ENCODE peak calls at places on chromosomes 6 and 20, in ten cellular contexts. One of them, this sample, is unnamed.

GRCh38 chr20:64003970-64004725 is 23.2 kb downstream of the PRPF6 start:
- DNase-seq in right lobe of liver: no peak
- DNase-seq in pons: no peak
- DNase-seq in testis: no peak
- DNase-seq in naive thymus-derived CD4-positive, alpha-beta T cell: no peak
- DNase-seq in endothelial cell: no peak
- DNase-seq in mucosa of descending colon: no peak
- DNase-seq in epithelial cell of esophagus: peak
- DNase-seq in activated CD4-positive, alpha-beta memory T cell treated with anti-CD3 and anti-CD28 coated beads, Interleukin-2, amount 10 ng/mL, durations not matched to agents 7 days and 5 days: no peak
- DNase-seq in ACHN: no peak
- DNase-seq in this sample: no peak

GRCh38 chr20:46049815-46050214 is 20.8 kb downstream of the SLC12A5 start:
- DNase-seq in right lobe of liver: no peak
- DNase-seq in pons: no peak
- DNase-seq in testis: no peak
- DNase-seq in naive thymus-derived CD4-positive, alpha-beta T cell: no peak
- DNase-seq in endothelial cell: no peak
- DNase-seq in mucosa of descending colon: no peak
- DNase-seq in epithelial cell of esophagus: no peak
- DNase-seq in activated CD4-positive, alpha-beta memory T cell treated with anti-CD3 and anti-CD28 coated beads, Interleukin-2, amount 10 ng/mL, durations not matched to agents 7 days and 5 days: no peak
- DNase-seq in ACHN: no peak
- DNase-seq in this sample: no peak

GRCh38 chr20:40457404-40457803 is 231.6 kb downstream of the MAFB start:
- DNase-seq in right lobe of liver: no peak
- DNase-seq in pons: no peak
- DNase-seq in testis: no peak
- DNase-seq in naive thymus-derived CD4-positive, alpha-beta T cell: no peak
- DNase-seq in endothelial cell: no peak
- DNase-seq in mucosa of descending colon: no peak
- DNase-seq in epithelial cell of esophagus: no peak
- DNase-seq in activated CD4-positive, alpha-beta memory T cell treated with anti-CD3 and anti-CD28 coated beads, Interleukin-2, amount 10 ng/mL, durations not matched to agents 7 days and 5 days: no peak
- DNase-seq in ACHN: no peak
- DNase-seq in this sample: no peak

GRCh38 chr6:160239929-160240690 is 18.5 kb downstream of the SLC22A2 start:
- DNase-seq in right lobe of liver: no peak
- DNase-seq in pons: no peak
- DNase-seq in testis: no peak
- DNase-seq in naive thymus-derived CD4-positive, alpha-beta T cell: no peak
- DNase-seq in endothelial cell: no peak
- DNase-seq in mucosa of descending colon: no peak
- DNase-seq in epithelial cell of esophagus: no peak
- DNase-seq in activated CD4-positive, alpha-beta memory T cell treated with anti-CD3 and anti-CD28 coated beads, Interleukin-2, amount 10 ng/mL, durations not matched to agents 7 days and 5 days: no peak
- DNase-seq in ACHN: no peak
- DNase-seq in this sample: no peak

GRCh38 chr6:75143186-75143585 is 62.7 kb downstream of the COL12A1 start:
- DNase-seq in right lobe of liver: no peak
- DNase-seq in pons: no peak
- DNase-seq in testis: no peak
- DNase-seq in naive thymus-derived CD4-positive, alpha-beta T cell: no peak
- DNase-seq in endothelial cell: no peak
- DNase-seq in mucosa of descending colon: no peak
- DNase-seq in epithelial cell of esophagus: no peak
- DNase-seq in activated CD4-positive, alpha-beta memory T cell treated with anti-CD3 and anti-CD28 coated beads, Interleukin-2, amount 10 ng/mL, durations not matched to agents 7 days and 5 days: no peak
- DNase-seq in ACHN: no peak
- DNase-seq in this sample: no peak

GRCh38 chr6:163958646-163959045 is 544.1 kb downstream of the QKI start:
- DNase-seq in right lobe of liver: no peak
- DNase-seq in pons: no peak
- DNase-seq in testis: no peak
- DNase-seq in naive thymus-derived CD4-positive, alpha-beta T cell: no peak
- DNase-seq in endothelial cell: no peak
- DNase-seq in mucosa of descending colon: no peak
- DNase-seq in epithelial cell of esophagus: peak
- DNase-seq in activated CD4-positive, alpha-beta memory T cell treated with anti-CD3 and anti-CD28 coated beads, Interleukin-2, amount 10 ng/mL, durations not matched to agents 7 days and 5 days: no peak
- DNase-seq in ACHN: peak
- DNase-seq in this sample: no peak

GRCh38 chr20:58585753-58586540 is 65.1 kb upstream of the STX16 start:
- DNase-seq in right lobe of liver: no peak
- DNase-seq in pons: no peak
- DNase-seq in testis: no peak
- DNase-seq in naive thymus-derived CD4-positive, alpha-beta T cell: no peak
- DNase-seq in endothelial cell: no peak
- DNase-seq in mucosa of descending colon: peak
- DNase-seq in epithelial cell of esophagus: no peak
- DNase-seq in activated CD4-positive, alpha-beta memory T cell treated with anti-CD3 and anti-CD28 coated beads, Interleukin-2, amount 10 ng/mL, durations not matched to agents 7 days and 5 days: no peak
- DNase-seq in ACHN: no peak
- DNase-seq in this sample: no peak

GRCh38 chr20:61806314-61806713 is 259.4 kb downstream of the TAF4 start:
- DNase-seq in right lobe of liver: no peak
- DNase-seq in pons: no peak
- DNase-seq in testis: no peak
- DNase-seq in naive thymus-derived CD4-positive, alpha-beta T cell: no peak
- DNase-seq in endothelial cell: no peak
- DNase-seq in mucosa of descending colon: peak
- DNase-seq in epithelial cell of esophagus: no peak
- DNase-seq in activated CD4-positive, alpha-beta memory T cell treated with anti-CD3 and anti-CD28 coated beads, Interleukin-2, amount 10 ng/mL, durations not matched to agents 7 days and 5 days: no peak
- DNase-seq in ACHN: no peak
- DNase-seq in this sample: peak

GRCh38 chr6:27281105-27281539 is 31.0 kb downstream of the POM121L2 start:
- DNase-seq in right lobe of liver: no peak
- DNase-seq in pons: no peak
- DNase-seq in testis: no peak
- DNase-seq in naive thymus-derived CD4-positive, alpha-beta T cell: no peak
- DNase-seq in endothelial cell: no peak
- DNase-seq in mucosa of descending colon: no peak
- DNase-seq in epithelial cell of esophagus: no peak
- DNase-seq in activated CD4-positive, alpha-beta memory T cell treated with anti-CD3 and anti-CD28 coated beads, Interleukin-2, amount 10 ng/mL, durations not matched to agents 7 days and 5 days: no peak
- DNase-seq in ACHN: peak
- DNase-seq in this sample: no peak

GRCh38 chr20:33287884-33288283 is 4.9 kb downstream of the BPIFB1 start:
- DNase-seq in right lobe of liver: no peak
- DNase-seq in pons: no peak
- DNase-seq in testis: no peak
- DNase-seq in naive thymus-derived CD4-positive, alpha-beta T cell: no peak
- DNase-seq in endothelial cell: no peak
- DNase-seq in mucosa of descending colon: no peak
- DNase-seq in epithelial cell of esophagus: no peak
- DNase-seq in activated CD4-positive, alpha-beta memory T cell treated with anti-CD3 and anti-CD28 coated beads, Interleukin-2, amount 10 ng/mL, durations not matched to agents 7 days and 5 days: no peak
- DNase-seq in ACHN: no peak
- DNase-seq in this sample: no peak

GRCh38 chr6:30840084-30840921 is 44.0 kb upstream of the DDR1 start:
- DNase-seq in right lobe of liver: no peak
- DNase-seq in pons: no peak
- DNase-seq in testis: no peak
- DNase-seq in naive thymus-derived CD4-positive, alpha-beta T cell: no peak
- DNase-seq in endothelial cell: no peak
- DNase-seq in mucosa of descending colon: peak
- DNase-seq in epithelial cell of esophagus: no peak
- DNase-seq in activated CD4-positive, alpha-beta memory T cell treated with anti-CD3 and anti-CD28 coated beads, Interleukin-2, amount 10 ng/mL, durations not matched to agents 7 days and 5 days: no peak
- DNase-seq in ACHN: no peak
- DNase-seq in this sample: no peak

GRCh38 chr20:23641936-23642751 is 4.4 kb upstream of the CST3 start:
- DNase-seq in right lobe of liver: no peak
- DNase-seq in pons: peak
- DNase-seq in testis: peak
- DNase-seq in naive thymus-derived CD4-positive, alpha-beta T cell: no peak
- DNase-seq in endothelial cell: no peak
- DNase-seq in mucosa of descending colon: no peak
- DNase-seq in epithelial cell of esophagus: peak
- DNase-seq in activated CD4-positive, alpha-beta memory T cell treated with anti-CD3 and anti-CD28 coated beads, Interleukin-2, amount 10 ng/mL, durations not matched to agents 7 days and 5 days: no peak
- DNase-seq in ACHN: peak
- DNase-seq in this sample: no peak

GRCh38 chr6:34154668-34155447 is 9.0 kb upstream of the GRM4 start:
- DNase-seq in right lobe of liver: no peak
- DNase-seq in pons: no peak
- DNase-seq in testis: peak
- DNase-seq in naive thymus-derived CD4-positive, alpha-beta T cell: peak
- DNase-seq in endothelial cell: peak
- DNase-seq in mucosa of descending colon: peak
- DNase-seq in epithelial cell of esophagus: peak
- DNase-seq in activated CD4-positive, alpha-beta memory T cell treated with anti-CD3 and anti-CD28 coated beads, Interleukin-2, amount 10 ng/mL, durations not matched to agents 7 days and 5 days: peak
- DNase-seq in ACHN: peak
- DNase-seq in this sample: no peak

GRCh38 chr6:158068893-158069799 is 87.5 kb downstream of the SYNJ2 start:
- DNase-seq in right lobe of liver: no peak
- DNase-seq in pons: no peak
- DNase-seq in testis: no peak
- DNase-seq in naive thymus-derived CD4-positive, alpha-beta T cell: no peak
- DNase-seq in endothelial cell: no peak
- DNase-seq in mucosa of descending colon: peak
- DNase-seq in epithelial cell of esophagus: peak
- DNase-seq in activated CD4-positive, alpha-beta memory T cell treated with anti-CD3 and anti-CD28 coated beads, Interleukin-2, amount 10 ng/mL, durations not matched to agents 7 days and 5 days: peak
- DNase-seq in ACHN: peak
- DNase-seq in this sample: peak

GRCh38 chr6:11419763-11420453 is 117.6 kb upstream of the TMEM170B start:
- DNase-seq in right lobe of liver: no peak
- DNase-seq in pons: no peak
- DNase-seq in testis: no peak
- DNase-seq in naive thymus-derived CD4-positive, alpha-beta T cell: no peak
- DNase-seq in endothelial cell: no peak
- DNase-seq in mucosa of descending colon: no peak
- DNase-seq in epithelial cell of esophagus: no peak
- DNase-seq in activated CD4-positive, alpha-beta memory T cell treated with anti-CD3 and anti-CD28 coated beads, Interleukin-2, amount 10 ng/mL, durations not matched to agents 7 days and 5 days: no peak
- DNase-seq in ACHN: no peak
- DNase-seq in this sample: no peak